ENCODE peak calls at places on chromosome 2, in four cellular contexts. M is A549, B is cardiac fibroblast, H is spleen. X is an unnamed sample.

GRCh38 chr2:77666251-77666980 is 144.2 kb upstream of the LRRTM4 start:
- DNase-seq in M (no peak), B (no peak), H (no peak), X (no peak)

GRCh38 chr2:6909431-6910385 is 7.5 kb upstream of the RNF144A start:
- DNase-seq in M (no peak), B (no peak), H (no peak), X (peak; percentile 20)

GRCh38 chr2:63048367-63049171 is 2.1 kb upstream of the OTX1 start:
- DNase-seq in M (no peak), B (no peak), H (peak; percentile 75), X (no peak)

GRCh38 chr2:57890462-57890861 is 156.1 kb upstream of the VRK2 start:
- DNase-seq in M (peak; percentile 22), B (no peak), H (no peak), X (peak; percentile 64)

GRCh38 chr2:127103243-127104165 is 3.5 kb downstream of the BIN1 start:
- DNase-seq in M (no peak), B (no peak), H (peak; percentile 68), X (no peak)

GRCh38 chr2:43010428-43011141 is 215.8 kb downstream of the ZFP36L2 start:
- DNase-seq in M (no peak), B (no peak), H (no peak), X (no peak)

GRCh38 chr2:26486789-26487188 is 8.9 kb upstream of the OTOF start:
- DNase-seq in M (no peak), B (no peak), H (no peak), X (no peak)

GRCh38 chr2:154433010-154433409 is 265.5 kb upstream of the KCNJ3 start:
- DNase-seq in M (no peak), B (no peak), H (no peak), X (no peak)

GRCh38 chr2:223688094-223688835 is 86.1 kb upstream of the SCG2 start:
- DNase-seq in M (no peak), B (no peak), H (no peak), X (no peak)

GRCh38 chr2:151289972-151290335 is 486 bp upstream of the NMI start:
- DNase-seq in M (peak; percentile 42), B (peak; percentile 58), H (no peak), X (no peak)

GRCh38 chr2:173395567-173396351 is 41.1 kb downstream of the CDCA7 start:
- DNase-seq in M (no peak), B (no peak), H (no peak), X (no peak)

GRCh38 chr2:199431748-199432213 is 26.0 kb downstream of the SATB2 start:
- DNase-seq in M (peak; percentile 4), B (peak; percentile 59), H (no peak), X (peak; percentile 52)

GRCh38 chr2:234999740-235000425 is 48.1 kb downstream of the SH3BP4 start:
- DNase-seq in M (no peak), B (no peak), H (no peak), X (no peak)

GRCh38 chr2:230814616-230815015 is 50.1 kb upstream of the ITM2C start:
- DNase-seq in M (peak; percentile 33), B (peak; percentile 54), H (no peak), X (peak; percentile 25)

GRCh38 chr2:209476367-209477191 is 52.7 kb downstream of the MAP2 start:
- DNase-seq in M (peak; percentile 25), B (peak; percentile 95), H (no peak), X (no peak)

GRCh38 chr2:37672104-37672869 is 845 bp upstream of the CDC42EP3 start:
- DNase-seq in M (peak; percentile 94), B (peak; percentile 84), H (peak; percentile 92), X (peak; percentile 81)

GRCh38 chr2:237904806-237905599 is 45.6 kb downstream of the RAMP1 start:
- DNase-seq in M (no peak), B (peak; percentile 89), H (peak; percentile 77), X (peak; percentile 61)

GRCh38 chr2:84879595-84880394 is 1.1 kb downstream of the TRABD2A start:
- DNase-seq in M (no peak), B (no peak), H (peak; percentile 87), X (no peak)

DNA sequence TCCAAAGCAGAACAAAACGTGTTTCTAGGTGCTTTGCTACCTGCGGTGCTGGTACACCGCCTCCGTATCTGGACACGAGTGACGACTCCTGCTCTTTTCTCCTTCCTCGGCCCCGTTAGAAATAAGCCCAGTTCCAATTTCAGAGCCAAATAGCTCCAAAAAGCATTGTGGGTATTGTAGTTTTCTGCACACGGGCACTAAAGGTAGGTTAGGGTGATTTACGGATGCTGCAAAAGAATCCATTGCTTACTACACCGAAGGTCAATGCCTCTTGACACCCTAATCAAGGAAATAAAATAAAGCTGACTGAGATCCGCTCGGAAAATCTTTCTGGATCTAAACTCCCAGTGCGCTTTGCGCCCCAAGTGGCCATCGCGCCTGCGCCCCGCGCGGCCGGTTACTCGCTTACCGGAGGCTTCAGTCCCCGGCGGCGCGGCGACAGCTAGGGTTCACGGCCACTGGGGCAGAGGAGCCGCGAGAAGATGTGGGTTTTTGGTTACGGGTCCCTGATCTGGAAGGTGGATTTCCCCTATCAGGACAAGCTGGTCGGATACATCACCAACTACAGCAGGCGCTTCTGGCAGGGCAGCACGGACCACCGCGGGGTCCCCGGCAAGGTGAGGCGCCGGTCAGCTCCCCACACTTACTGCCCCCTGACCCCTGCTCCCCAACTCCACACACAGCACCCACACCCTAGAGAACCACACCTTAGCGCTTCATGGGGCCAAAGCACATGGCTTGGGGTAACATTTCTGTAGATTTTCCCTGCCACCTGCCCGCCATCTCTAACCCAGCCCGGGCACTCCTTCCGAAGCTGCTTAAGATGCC is at the start of gene CHAC2:
- DNase-seq in M (peak; percentile 91), B (peak; percentile 79), H (peak; percentile 97), X (peak; percentile 74)
- TF ChIP-seq CTCF in M (no peak), B (peak; percentile 61), H (peak; percentile 75), X (peak; percentile 69)

GRCh38 chr2:239891692-239892091 is 133.4 kb downstream of the NDUFA10 start:
- DNase-seq in M (no peak), B (no peak), H (no peak), X (no peak)
- TF ChIP-seq CTCF in M (no peak), B (no peak), H (no peak), X (no peak)

DNA sequence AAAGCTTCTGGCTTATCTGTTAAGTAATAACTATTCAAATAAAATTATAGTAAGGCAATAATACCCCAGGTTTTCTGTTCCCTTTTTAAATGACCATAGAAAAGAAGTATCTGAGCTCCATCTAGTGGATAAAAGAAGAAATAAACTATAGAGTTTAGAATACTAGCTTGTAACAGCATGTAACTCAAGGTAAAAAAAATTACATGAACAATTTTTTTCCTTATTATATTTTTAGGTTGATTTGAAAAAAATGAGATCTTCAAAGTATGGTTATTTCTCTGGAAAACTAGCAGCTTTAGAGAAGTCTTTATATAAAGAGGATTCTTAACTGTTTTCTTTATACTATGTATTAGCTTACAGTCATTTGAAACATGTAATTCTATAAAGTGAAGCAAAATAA is 58.1 kb downstream of the NCKAP1 start:
- DNase-seq in M (peak; percentile 36), B (peak; percentile 65), H (no peak), X (no peak)
- TF ChIP-seq CTCF in M (peak; percentile 55), B (peak; percentile 33), H (peak; percentile 61), X (no peak)

GRCh38 chr2:202148515-202149154 is 75.6 kb downstream of the KIAA2012 start:
- DNase-seq in M (no peak), B (no peak), H (no peak), X (no peak)

GRCh38 chr2:202147775-202148174 is 74.7 kb downstream of the KIAA2012 start:
- DNase-seq in M (no peak), B (peak; percentile 64), H (no peak), X (peak; percentile 65)

GRCh38 chr2:202149953-202150352 is 76.9 kb downstream of the KIAA2012 start:
- DNase-seq in M (no peak), B (peak; percentile 60), H (no peak), X (no peak)

GRCh38 chr2:202152104-202152771 is 79.2 kb downstream of the KIAA2012 start:
- DNase-seq in M (no peak), B (no peak), H (no peak), X (peak; percentile 72)

GRCh38 chr2:202149155-202149762 is 76.2 kb downstream of the KIAA2012 start:
- DNase-seq in M (no peak), B (peak; percentile 90), H (no peak), X (peak; percentile 43)
- TF ChIP-seq CTCF in M (no peak), B (no peak), H (no peak), X (no peak)

GRCh38 chr2:119028327-119029174 is 86.6 kb downstream of the MARCO start:
- DNase-seq in M (peak; percentile 39), B (peak; percentile 45), H (no peak), X (peak; percentile 22)
- TF ChIP-seq CTCF in M (peak; percentile 42), B (peak; percentile 57), H (no peak), X (peak; percentile 63)

DNA sequence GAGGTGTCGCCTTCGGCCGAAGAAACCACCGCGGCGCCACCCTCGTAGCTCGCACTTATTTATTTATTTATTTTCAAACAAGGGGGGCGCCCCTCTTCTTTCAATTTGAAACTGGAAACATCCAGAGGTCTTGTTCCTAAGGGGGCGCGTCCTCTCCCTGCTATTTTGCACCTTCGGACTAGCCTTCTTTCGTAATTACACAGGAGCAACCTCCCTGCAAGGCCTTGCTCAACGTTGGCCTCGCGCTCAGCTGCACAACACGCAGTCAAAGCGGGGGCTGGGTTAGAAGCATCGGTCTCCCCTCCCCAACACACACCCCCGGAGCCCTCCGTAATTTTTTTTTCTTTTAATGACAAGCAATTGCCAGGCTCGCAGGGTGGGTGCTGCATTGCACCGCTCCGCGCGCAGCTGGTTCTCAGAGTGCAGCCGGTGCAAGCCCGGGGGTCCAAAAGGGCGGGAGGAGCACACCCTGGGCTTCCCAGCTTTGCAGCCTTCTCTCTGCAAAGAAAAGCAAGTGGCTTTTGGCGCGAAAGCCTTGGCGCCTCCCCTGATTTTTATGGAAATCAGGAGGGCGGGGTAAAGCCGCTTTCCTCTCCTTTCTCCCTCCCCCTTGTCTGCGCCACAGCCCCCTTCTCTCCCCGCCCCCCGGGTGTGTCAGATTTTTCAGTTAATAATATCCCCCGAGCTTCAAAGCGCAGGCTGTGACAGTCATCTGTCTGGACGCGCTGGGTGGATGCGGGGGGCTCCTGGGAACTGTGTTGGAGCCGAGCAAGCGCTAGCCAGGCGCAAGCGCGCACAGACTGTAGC is at the start of gene MYCN:
- DNase-seq in M (peak; percentile 72), B (peak; percentile 54), H (no peak), X (peak; percentile 11)
- TF ChIP-seq CTCF in M (peak; percentile 88), B (no peak), H (no peak), X (no peak)

GRCh38 chr2:15588329-15588919 is 3.2 kb upstream of the DDX1 start:
- DNase-seq in M (peak; percentile 71), B (peak; percentile 58), H (no peak), X (peak; percentile 68)
- TF ChIP-seq CTCF in M (peak; percentile 81), B (peak; percentile 62), H (peak; percentile 63), X (peak; percentile 86)

GRCh38 chr2:99439989-99440388 is 49.8 kb downstream of the REV1 start:
- DNase-seq in M (no peak), B (no peak), H (no peak), X (no peak)
- TF ChIP-seq CTCF in M (no peak), B (no peak), H (no peak), X (no peak)

X was measured in brain microvascular endothelial cell.